ENCODE peak calls at places on chromosomes 6 and 20, in seven cellular contexts. T is stomach, Y is K562, X is endothelial cell of umbilical vein, F is adrenal gland, B is body of pancreas, D is IMR-90. U is an unnamed sample.

GRCh38 chr6:4693158-4693557 is 83.0 kb upstream of the CDYL start:
- DNase-seq in F (no peak), B (no peak), T (no peak), Y (no peak), D (peak; percentile 72), X (no peak), U (no peak)

GRCh38 chr20:60049601-60050000 is 91.4 kb downstream of the CDH26 start:
- DNase-seq in B (no peak), T (no peak), X (no peak), Y (no peak), F (peak; percentile 10), D (peak; percentile 25), U (no peak)

GRCh38 chr6:44254201-44254956 is 2.9 kb downstream of the SLC35B2 start:
- DNase-seq in Y (no peak), D (no peak), B (no peak), T (no peak), F (no peak), X (no peak), U (no peak)

GRCh38 chr6:84340422-84340821 is 113.0 kb upstream of the CEP162 start:
- DNase-seq in F (no peak), D (no peak), X (no peak), Y (no peak), B (no peak), T (no peak), U (no peak)

GRCh38 chr6:4693566-4693965 is 82.6 kb upstream of the CDYL start:
- DNase-seq in F (no peak), D (no peak), Y (no peak), B (no peak), X (no peak), T (no peak), U (no peak)

GRCh38 chr20:13874269-13875158 is 89.7 kb downstream of the NDUFAF5 start:
- DNase-seq in X (no peak), T (no peak), Y (no peak), F (no peak), B (no peak), D (no peak), U (no peak)

GRCh38 chr6:52511572-52512151 is 65.2 kb downstream of the TRAM2 start:
- DNase-seq in T (no peak), X (peak; percentile 51), F (no peak), Y (no peak), B (no peak), D (peak; percentile 72), U (no peak)

GRCh38 chr20:60050193-60050960 is 92.2 kb downstream of the CDH26 start:
- DNase-seq in B (peak; percentile 31), T (peak; percentile 59), X (no peak), Y (no peak), D (no peak), F (peak; percentile 42), U (no peak)

GRCh38 chr20:12394786-12395185 is 477.1 kb downstream of the BTBD3 start:
- DNase-seq in Y (no peak), F (no peak), B (no peak), D (no peak), X (no peak), T (no peak), U (no peak)

GRCh38 chr6:61809004-61809595 is 476.9 kb downstream of the KHDRBS2 start:
- DNase-seq in T (no peak), B (no peak), F (no peak), X (no peak), Y (no peak), D (no peak), U (no peak)

GRCh38 chr6:33860706-33861474 is 57.1 kb upstream of the MLN start:
- DNase-seq in Y (no peak), F (no peak), D (peak; percentile 24), X (peak; percentile 30), B (no peak), T (no peak), U (no peak)

GRCh38 chr6:149936743-149937142 is 5.1 kb upstream of the ULBP2 start:
- DNase-seq in T (no peak), X (no peak), F (no peak), D (no peak), B (no peak), Y (no peak), U (no peak)

GRCh38 chr20:58840816-58841538 is 9.7 kb downstream of the GNAS-AS1 start:
- DNase-seq in B (no peak), X (no peak), D (no peak), T (no peak), Y (no peak), F (no peak), U (peak; percentile 83)

GRCh38 chr6:14729186-14729871 is 516.5 kb upstream of the JARID2 start:
- DNase-seq in X (no peak), F (peak; percentile 31), Y (no peak), B (no peak), T (no peak), D (no peak), U (no peak)

GRCh38 chr6:144215402-144215931 is 65.2 kb downstream of the STX11 start:
- DNase-seq in F (peak; percentile 59), T (no peak), D (no peak), B (peak; percentile 30), X (no peak), Y (peak; percentile 73), U (peak; percentile 22)

GRCh38 chr20:49276895-49277785 is 717 bp downstream of the ZNFX1 start:
- DNase-seq in B (peak; percentile 31), X (no peak), F (peak; percentile 71), D (no peak), T (no peak), Y (peak; percentile 46), U (peak; percentile 84)

GRCh38 chr6:106180208-106180607 is 94.1 kb downstream of the PRDM1 start:
- DNase-seq in T (no peak), F (no peak), X (no peak), B (no peak), Y (no peak), D (no peak), U (no peak)

GRCh38 chr20:58852559-58853271 is at the start of gene GNAS:
- DNase-seq in F (peak; percentile 65), D (peak; percentile 60), X (peak; percentile 47), Y (peak; percentile 39), B (peak; percentile 68), T (no peak), U (peak; percentile 78)

GRCh38 chr6:19086480-19086879 is 699.3 kb downstream of the RNF144B start:
- DNase-seq in B (no peak), T (no peak), X (no peak), F (no peak), D (no peak), Y (no peak), U (no peak)

GRCh38 chr6:105713474-105714118 is 310.7 kb upstream of the PREP start:
- DNase-seq in T (no peak), F (no peak), B (no peak), Y (no peak), X (no peak), D (peak; percentile 10), U (no peak)

GRCh38 chr6:98839788-98840361 is 5.5 kb downstream of the POU3F2 start:
- DNase-seq in T (no peak), Y (no peak), D (peak; percentile 8), X (no peak), F (no peak), B (no peak), U (no peak)

DNA sequence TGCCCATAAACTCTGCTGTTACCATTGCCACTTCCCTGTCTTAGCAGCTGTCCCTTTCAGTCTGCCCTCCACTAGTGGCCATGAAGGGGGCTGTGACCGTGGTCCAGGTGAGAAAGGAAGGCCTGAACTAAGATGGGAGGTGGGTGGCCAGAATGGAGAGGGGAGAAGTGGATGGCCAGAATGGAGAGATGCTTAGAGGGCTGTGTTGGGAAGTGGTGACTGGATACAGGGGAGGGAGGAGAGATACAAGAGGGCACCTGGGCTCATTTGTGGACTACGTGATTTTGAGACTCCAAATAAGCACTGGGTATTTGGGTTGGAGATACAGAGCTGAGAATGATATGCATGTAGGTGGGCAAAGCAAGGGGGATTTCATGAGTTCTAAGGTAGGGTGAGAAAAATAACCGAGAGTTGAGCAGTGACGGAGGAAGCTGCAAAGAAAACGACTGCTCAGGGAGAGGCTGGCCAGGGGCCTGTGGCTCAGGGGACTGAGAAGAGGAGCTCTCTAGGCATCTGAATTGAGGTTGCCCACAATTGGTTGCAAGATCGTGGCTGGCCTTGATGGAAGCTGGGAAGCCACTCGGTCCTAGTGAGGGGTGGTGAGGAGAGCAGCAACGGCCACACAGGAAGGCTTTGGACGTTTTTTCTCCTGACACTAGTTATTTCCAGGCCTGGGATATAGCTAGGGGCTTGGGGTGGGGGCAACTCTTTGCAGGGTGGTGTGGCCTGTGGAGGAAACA is 36.9 kb downstream of the PANK2 start:
- DNase-seq in T (no peak), B (no peak), X (no peak), D (no peak), F (no peak), Y (no peak), U (no peak)
- TF ChIP-seq POLR2A in T (no peak), B (no peak), X (no peak), D (no peak), F (no peak), Y (peak; percentile 56), U (no peak)

DNA sequence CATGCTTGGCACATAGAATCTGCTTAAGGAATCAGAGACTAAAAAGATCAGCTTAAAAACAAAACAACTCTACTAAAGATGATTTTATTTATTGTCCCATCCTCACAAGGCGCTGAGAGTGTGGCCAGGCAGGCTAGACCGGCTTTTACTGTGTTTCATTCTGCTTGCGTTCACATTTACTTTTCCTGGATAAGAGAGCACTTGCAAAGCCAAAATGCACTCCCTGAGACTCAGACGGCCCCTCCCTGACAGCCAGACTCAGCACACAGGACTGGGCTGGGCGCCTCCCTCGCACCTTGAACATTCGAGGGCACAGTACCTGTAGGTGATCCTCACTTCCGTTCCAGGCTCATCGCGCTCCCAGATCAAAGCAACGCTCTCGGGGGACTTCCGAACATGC is 10.2 kb downstream of the ACSS1 start:
- DNase-seq in D (no peak), Y (no peak), F (no peak), X (no peak), B (no peak), T (peak; percentile 69), U (no peak)
- H3K27ac ChIP-seq in D (no peak overlapping the region), Y (no peak overlapping the region), F (no peak overlapping the region), X (no peak overlapping the region), B (no peak overlapping the region), T (peak overlapping the region; percentile 40), U (peak overlapping the region; percentile 30)

GRCh38 chr6:157193443-157193996 is 129.8 kb downstream of the TMEM242 start:
- DNase-seq in T (no peak), X (no peak), D (no peak), B (no peak), F (no peak), Y (no peak), U (no peak)

GRCh38 chr6:157194643-157195042 is 128.7 kb downstream of the TMEM242 start:
- DNase-seq in Y (no peak), X (no peak), T (no peak), D (peak; percentile 65), F (no peak), B (no peak), U (no peak)

GRCh38 chr6:157198425-157199279 is 124.7 kb downstream of the TMEM242 start:
- DNase-seq in B (peak; percentile 98), D (peak; percentile 13), X (no peak), T (peak; percentile 94), Y (no peak), F (peak; percentile 76), U (peak; percentile 95)

GRCh38 chr6:157194110-157194509 is 129.2 kb downstream of the TMEM242 start:
- DNase-seq in X (no peak), D (no peak), B (no peak), F (no peak), Y (no peak), T (no peak), U (no peak)

GRCh38 chr6:157196391-157196790 is 126.9 kb downstream of the TMEM242 start:
- DNase-seq in T (no peak), F (no peak), B (no peak), X (no peak), D (no peak), Y (no peak), U (no peak)
- TF ChIP-seq POLR2A in T (no peak), F (no peak), B (no peak), X (no peak), D (no peak), Y (no peak), U (no peak)

GRCh38 chr6:45447721-45448120 is 70.0 kb upstream of the SUPT3H start:
- DNase-seq in F (no peak), D (peak; percentile 38), T (no peak), Y (no peak), B (no peak), X (peak; percentile 43), U (no peak)
- H3K27ac ChIP-seq in F (no peak overlapping the region), D (peak overlapping the region; percentile 93), T (no peak overlapping the region), Y (peak overlapping the region; percentile 28), B (no peak overlapping the region), X (no peak overlapping the region), U (no peak overlapping the region)